ENCODE peak calls at places on chromosomes 4 and X, in five cellular contexts. One of them, this sample, is unnamed.

GRCh38 chr4:159283697-159284492 is 181.0 kb downstream of the RAPGEF2 start:
- DNase-seq in hepatocyte: no peak
- DNase-seq in activated CD4-positive, alpha-beta T cell treated with anti-CD3 and anti-CD28 coated beads, Interleukin-2, amount 50 U/mL, for 1 hour: no peak
- DNase-seq in immature natural killer cell: no peak
- DNase-seq in GM12865: no peak
- DNase-seq in this sample: no peak

GRCh38 chr4:170091069-170091696 is 1.4 kb upstream of the AADAT start:
- DNase-seq in GM12865: no peak
- DNase-seq in immature natural killer cell: no peak
- DNase-seq in activated CD4-positive, alpha-beta T cell treated with anti-CD3 and anti-CD28 coated beads, Interleukin-2, amount 50 U/mL, for 1 hour: no peak
- DNase-seq in hepatocyte: peak
- DNase-seq in this sample: no peak

GRCh38 chr4:152310223-152310622 is 225.7 kb downstream of the FBXW7 start:
- DNase-seq in hepatocyte: no peak
- DNase-seq in immature natural killer cell: no peak
- DNase-seq in activated CD4-positive, alpha-beta T cell treated with anti-CD3 and anti-CD28 coated beads, Interleukin-2, amount 50 U/mL, for 1 hour: no peak
- DNase-seq in GM12865: peak
- DNase-seq in this sample: no peak

GRCh38 chr4:181968371-181968770 is 274.8 kb upstream of the TENM3 start:
- DNase-seq in hepatocyte: no peak
- DNase-seq in GM12865: no peak
- DNase-seq in immature natural killer cell: no peak
- DNase-seq in activated CD4-positive, alpha-beta T cell treated with anti-CD3 and anti-CD28 coated beads, Interleukin-2, amount 50 U/mL, for 1 hour: no peak
- DNase-seq in this sample: no peak

GRCh38 chr4:151537726-151538125 is 128.8 kb downstream of the FHIP1A start:
- DNase-seq in hepatocyte: peak
- DNase-seq in activated CD4-positive, alpha-beta T cell treated with anti-CD3 and anti-CD28 coated beads, Interleukin-2, amount 50 U/mL, for 1 hour: no peak
- DNase-seq in GM12865: no peak
- DNase-seq in immature natural killer cell: no peak
- DNase-seq in this sample: no peak

GRCh38 chrX:39214380-39215126 is 413.3 kb downstream of the MID1IP1 start:
- DNase-seq in immature natural killer cell: no peak
- DNase-seq in GM12865: no peak
- DNase-seq in activated CD4-positive, alpha-beta T cell treated with anti-CD3 and anti-CD28 coated beads, Interleukin-2, amount 50 U/mL, for 1 hour: no peak
- DNase-seq in hepatocyte: no peak
- DNase-seq in this sample: no peak

GRCh38 chr4:119300072-119300387 is 21.9 kb downstream of the FABP2 start:
- DNase-seq in activated CD4-positive, alpha-beta T cell treated with anti-CD3 and anti-CD28 coated beads, Interleukin-2, amount 50 U/mL, for 1 hour: peak
- DNase-seq in immature natural killer cell: no peak
- DNase-seq in GM12865: peak
- DNase-seq in hepatocyte: peak
- DNase-seq in this sample: no peak

GRCh38 chr4:7073526-7074390 is 5.9 kb upstream of the GRPEL1 start:
- DNase-seq in hepatocyte: peak
- DNase-seq in GM12865: peak
- DNase-seq in activated CD4-positive, alpha-beta T cell treated with anti-CD3 and anti-CD28 coated beads, Interleukin-2, amount 50 U/mL, for 1 hour: no peak
- DNase-seq in immature natural killer cell: no peak
- DNase-seq in this sample: no peak

GRCh38 chr4:185849543-185850185 is 37.7 kb upstream of the SORBS2 start:
- DNase-seq in hepatocyte: no peak
- DNase-seq in activated CD4-positive, alpha-beta T cell treated with anti-CD3 and anti-CD28 coated beads, Interleukin-2, amount 50 U/mL, for 1 hour: no peak
- DNase-seq in immature natural killer cell: no peak
- DNase-seq in GM12865: no peak
- DNase-seq in this sample: no peak

GRCh38 chr4:165580379-165580905 is 201.6 kb downstream of the CPE start:
- DNase-seq in activated CD4-positive, alpha-beta T cell treated with anti-CD3 and anti-CD28 coated beads, Interleukin-2, amount 50 U/mL, for 1 hour: no peak
- DNase-seq in GM12865: no peak
- DNase-seq in hepatocyte: peak
- DNase-seq in immature natural killer cell: no peak
- DNase-seq in this sample: no peak

GRCh38 chr4:89398146-89398545 is 90.5 kb upstream of the GPRIN3 start:
- DNase-seq in GM12865: no peak
- DNase-seq in hepatocyte: no peak
- DNase-seq in activated CD4-positive, alpha-beta T cell treated with anti-CD3 and anti-CD28 coated beads, Interleukin-2, amount 50 U/mL, for 1 hour: no peak
- DNase-seq in immature natural killer cell: no peak
- DNase-seq in this sample: no peak

GRCh38 chr4:66266035-66266434 is 595.7 kb upstream of the EPHA5 start:
- DNase-seq in GM12865: no peak
- DNase-seq in immature natural killer cell: no peak
- DNase-seq in hepatocyte: no peak
- DNase-seq in activated CD4-positive, alpha-beta T cell treated with anti-CD3 and anti-CD28 coated beads, Interleukin-2, amount 50 U/mL, for 1 hour: no peak
- DNase-seq in this sample: no peak

GRCh38 chrX:124679199-124679598 is 332.8 kb downstream of the SH2D1A start:
- DNase-seq in immature natural killer cell: no peak
- DNase-seq in activated CD4-positive, alpha-beta T cell treated with anti-CD3 and anti-CD28 coated beads, Interleukin-2, amount 50 U/mL, for 1 hour: no peak
- DNase-seq in hepatocyte: no peak
- DNase-seq in GM12865: no peak
- DNase-seq in this sample: no peak

GRCh38 chr4:159197260-159197884 is 94.5 kb downstream of the RAPGEF2 start:
- DNase-seq in GM12865: no peak
- DNase-seq in activated CD4-positive, alpha-beta T cell treated with anti-CD3 and anti-CD28 coated beads, Interleukin-2, amount 50 U/mL, for 1 hour: no peak
- DNase-seq in hepatocyte: no peak
- DNase-seq in immature natural killer cell: no peak
- DNase-seq in this sample: no peak

GRCh38 chr4:178955614-178956013 is 1513.4 kb upstream of the AGA start:
- DNase-seq in hepatocyte: no peak
- DNase-seq in GM12865: no peak
- DNase-seq in activated CD4-positive, alpha-beta T cell treated with anti-CD3 and anti-CD28 coated beads, Interleukin-2, amount 50 U/mL, for 1 hour: no peak
- DNase-seq in immature natural killer cell: no peak
- DNase-seq in this sample: no peak

This sample was measured in central memory CD4-positive, alpha-beta T cell.